ENCODE peak calls at places on chromosomes 1 and 21, in five cellular contexts. One of them, this sample, is unnamed.
A peak's percentile ranks its signal among the peaks of the same experiment; 100 is the strongest.

GRCh38 chr1:212457740-212458338 is 25.1 kb downstream of the NENF start:
- DNase-seq in prostate gland: no peak
- DNase-seq in keratinocyte: no peak
- DNase-seq in adrenal gland: peak; percentile 55
- DNase-seq in K562: peak; percentile 75
- DNase-seq in this sample: no peak

GRCh38 chr1:209876091-209876800 is 48.5 kb downstream of the UTP25 start:
- DNase-seq in K562: no peak
- DNase-seq in prostate gland: no peak
- DNase-seq in keratinocyte: no peak
- DNase-seq in adrenal gland: no peak
- DNase-seq in this sample: no peak

GRCh38 chr1:21219674-21220073 is 43.0 kb upstream of the EIF4G3 start:
- DNase-seq in keratinocyte: no peak
- DNase-seq in K562: no peak
- DNase-seq in prostate gland: no peak
- DNase-seq in adrenal gland: no peak
- DNase-seq in this sample: no peak

GRCh38 chr1:8563944-8564537 is 246.1 kb downstream of the SLC45A1 start:
- DNase-seq in K562: no peak
- DNase-seq in prostate gland: no peak
- DNase-seq in adrenal gland: no peak
- DNase-seq in keratinocyte: no peak
- DNase-seq in this sample: no peak

GRCh38 chr1:230067871-230068814 is 1.1 kb downstream of the GALNT2 start:
- DNase-seq in K562: peak; percentile 47
- DNase-seq in prostate gland: peak; percentile 17
- DNase-seq in keratinocyte: no peak
- DNase-seq in adrenal gland: peak; percentile 44
- DNase-seq in this sample: no peak

GRCh38 chr1:26530898-26531598 is 1.5 kb downstream of the RPS6KA1 start:
- DNase-seq in prostate gland: peak; percentile 74
- DNase-seq in keratinocyte: peak; percentile 81
- DNase-seq in adrenal gland: peak; percentile 76
- DNase-seq in K562: peak; percentile 83
- DNase-seq in this sample: peak; percentile 73

GRCh38 chr1:26602378-26602959 is 72.9 kb downstream of the RPS6KA1 start:
- DNase-seq in prostate gland: peak; percentile 62
- DNase-seq in K562: peak; percentile 77
- DNase-seq in adrenal gland: peak; percentile 66
- DNase-seq in keratinocyte: no peak
- DNase-seq in this sample: no peak

GRCh38 chr1:29984107-29984506 is 739.3 kb downstream of the MATN1 start:
- DNase-seq in keratinocyte: no peak
- DNase-seq in K562: no peak
- DNase-seq in adrenal gland: no peak
- DNase-seq in prostate gland: no peak
- DNase-seq in this sample: no peak

GRCh38 chr1:156860639-156861423 is at the start of gene NTRK1:
- DNase-seq in keratinocyte: no peak
- DNase-seq in adrenal gland: peak; percentile 11
- DNase-seq in prostate gland: no peak
- DNase-seq in K562: peak; percentile 88
- DNase-seq in this sample: no peak

GRCh38 chr21:19855522-19855921 is 1142.7 kb upstream of the NCAM2 start:
- DNase-seq in prostate gland: no peak
- DNase-seq in keratinocyte: no peak
- DNase-seq in K562: no peak
- DNase-seq in adrenal gland: no peak
- DNase-seq in this sample: no peak

GRCh38 chr1:224340711-224341384 is 10.9 kb upstream of the NVL start:
- DNase-seq in prostate gland: no peak
- DNase-seq in K562: no peak
- DNase-seq in adrenal gland: peak; percentile 6
- DNase-seq in keratinocyte: no peak
- DNase-seq in this sample: no peak

GRCh38 chr21:16193758-16194606 is 464.2 kb downstream of the USP25 start:
- DNase-seq in prostate gland: peak; percentile 59
- DNase-seq in K562: no peak
- DNase-seq in adrenal gland: peak; percentile 72
- DNase-seq in keratinocyte: no peak
- DNase-seq in this sample: peak; percentile 25

DNA sequence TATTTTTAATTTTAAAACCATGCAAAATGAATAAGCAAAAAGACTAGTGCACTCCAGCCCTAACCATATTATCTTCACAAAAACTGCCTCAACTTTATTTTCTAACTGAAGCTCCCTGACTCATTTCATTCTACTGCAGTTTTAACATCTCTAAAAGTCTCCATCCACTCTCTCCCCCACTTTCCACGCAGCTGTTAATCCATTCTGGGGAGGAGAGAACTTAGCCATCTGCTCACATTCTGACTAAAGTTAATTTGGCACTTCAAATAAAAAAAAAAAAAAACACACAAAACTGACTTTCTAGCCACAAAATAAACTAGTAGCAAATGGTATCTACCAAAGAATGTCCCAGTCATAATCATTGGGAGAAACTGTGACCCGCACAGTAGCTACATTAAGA is 5.4 kb upstream of the MYBPHL start:
- DNase-seq in keratinocyte: no peak
- DNase-seq in K562: no peak
- DNase-seq in prostate gland: no peak
- DNase-seq in adrenal gland: no peak
- DNase-seq in this sample: no peak
- H3K36me3 ChIP-seq in keratinocyte: no peaks in the 10 kb centered on the region
- H3K36me3 ChIP-seq in K562: peaks cover 66% of the 10 kb centered on the region
- H3K36me3 ChIP-seq in prostate gland: no peaks in the 10 kb centered on the region
- H3K36me3 ChIP-seq in adrenal gland: peaks cover 2% of the 10 kb centered on the region
- H3K36me3 ChIP-seq in this sample: no peaks in the 10 kb centered on the region

GRCh38 chr1:167447521-167448136 is 70.7 kb downstream of the CD247 start:
- DNase-seq in K562: no peak
- DNase-seq in adrenal gland: no peak
- DNase-seq in prostate gland: no peak
- DNase-seq in keratinocyte: no peak
- DNase-seq in this sample: no peak
- H3K4me3 ChIP-seq in K562: peak overlapping the region; percentile 7
- H3K4me3 ChIP-seq in adrenal gland: no peak overlapping the region
- H3K4me3 ChIP-seq in prostate gland: no peak overlapping the region
- H3K4me3 ChIP-seq in keratinocyte: no peak overlapping the region
- H3K4me3 ChIP-seq in this sample: no peak overlapping the region

GRCh38 chr1:155176544-155177071 is 3.0 kb downstream of the TRIM46 start:
- DNase-seq in prostate gland: peak; percentile 73
- DNase-seq in K562: peak; percentile 82
- DNase-seq in keratinocyte: no peak
- DNase-seq in adrenal gland: peak; percentile 91
- DNase-seq in this sample: no peak
- TF ChIP-seq CTCF in prostate gland: peak; percentile 90
- TF ChIP-seq CTCF in K562: peak; percentile 88
- TF ChIP-seq CTCF in keratinocyte: peak; percentile 95
- TF ChIP-seq CTCF in adrenal gland: peak; percentile 98
- TF ChIP-seq CTCF in this sample: peak; percentile 91

GRCh38 chr21:37159053-37159776 is 86.2 kb downstream of the TTC3 start:
- DNase-seq in adrenal gland: no peak
- DNase-seq in keratinocyte: no peak
- DNase-seq in K562: no peak
- DNase-seq in prostate gland: no peak
- DNase-seq in this sample: no peak
- H3K36me3 ChIP-seq in adrenal gland: peaks cover 27% of the 10 kb centered on the region
- H3K36me3 ChIP-seq in keratinocyte: peaks cover 15% of the 10 kb centered on the region
- H3K36me3 ChIP-seq in K562: peaks cover 81% of the 10 kb centered on the region
- H3K36me3 ChIP-seq in prostate gland: no peaks in the 10 kb centered on the region
- H3K36me3 ChIP-seq in this sample: no peaks in the 10 kb centered on the region

GRCh38 chr1:18190598-18190997 is 83.0 kb downstream of the IGSF21 start:
- DNase-seq in K562: no peak
- DNase-seq in keratinocyte: no peak
- DNase-seq in adrenal gland: no peak
- DNase-seq in prostate gland: peak; percentile 10
- DNase-seq in this sample: no peak

GRCh38 chr1:18192182-18192581 is 84.6 kb downstream of the IGSF21 start:
- DNase-seq in keratinocyte: no peak
- DNase-seq in prostate gland: no peak
- DNase-seq in K562: no peak
- DNase-seq in adrenal gland: no peak
- DNase-seq in this sample: no peak

GRCh38 chr1:18192974-18193373 is 85.4 kb downstream of the IGSF21 start:
- DNase-seq in keratinocyte: no peak
- DNase-seq in prostate gland: no peak
- DNase-seq in adrenal gland: no peak
- DNase-seq in K562: no peak
- DNase-seq in this sample: no peak

GRCh38 chr1:18191868-18192155 is 84.2 kb downstream of the IGSF21 start:
- DNase-seq in prostate gland: no peak
- DNase-seq in keratinocyte: no peak
- DNase-seq in adrenal gland: no peak
- DNase-seq in K562: no peak
- DNase-seq in this sample: no peak

GRCh38 chr1:18191037-18191867 is 83.7 kb downstream of the IGSF21 start:
- DNase-seq in prostate gland: no peak
- DNase-seq in adrenal gland: no peak
- DNase-seq in keratinocyte: no peak
- DNase-seq in K562: no peak
- DNase-seq in this sample: no peak
- H3K4me3 ChIP-seq in prostate gland: no peak overlapping the region
- H3K4me3 ChIP-seq in adrenal gland: no peak overlapping the region
- H3K4me3 ChIP-seq in keratinocyte: no peak overlapping the region
- H3K4me3 ChIP-seq in K562: no peak overlapping the region
- H3K4me3 ChIP-seq in this sample: no peak overlapping the region

DNA sequence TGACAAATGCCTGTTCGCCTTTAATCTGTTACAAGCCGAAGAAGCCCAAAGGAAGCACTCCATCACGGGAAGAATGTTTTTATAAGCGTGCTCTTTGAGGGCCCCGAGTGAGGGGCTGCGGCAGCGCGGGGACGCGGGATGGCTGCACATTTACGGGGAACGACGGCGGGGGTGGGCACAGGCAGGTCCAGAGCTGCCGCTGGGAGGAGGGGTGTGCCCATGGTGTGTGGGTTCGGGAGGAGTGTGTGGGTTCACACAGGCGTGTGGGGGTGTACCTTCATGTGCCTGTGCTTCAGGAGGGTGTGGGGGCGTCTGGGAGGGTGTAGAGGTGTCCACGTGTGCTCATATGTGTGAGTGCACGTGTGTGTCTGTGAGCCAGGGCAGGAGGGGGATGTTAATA is 155.9 kb upstream of the ZC3H12A start:
- DNase-seq in K562: no peak
- DNase-seq in keratinocyte: no peak
- DNase-seq in prostate gland: no peak
- DNase-seq in adrenal gland: no peak
- DNase-seq in this sample: no peak
- TF ChIP-seq CTCF in K562: no peak
- TF ChIP-seq CTCF in keratinocyte: no peak
- TF ChIP-seq CTCF in prostate gland: no peak
- TF ChIP-seq CTCF in adrenal gland: no peak
- TF ChIP-seq CTCF in this sample: no peak

GRCh38 chr21:42433946-42434551 is 30.3 kb downstream of the UBASH3A start:
- DNase-seq in keratinocyte: no peak
- DNase-seq in K562: peak; percentile 94
- DNase-seq in prostate gland: no peak
- DNase-seq in adrenal gland: peak; percentile 62
- DNase-seq in this sample: no peak
- H3K36me3 ChIP-seq in keratinocyte: no peaks in the 10 kb centered on the region
- H3K36me3 ChIP-seq in K562: no peaks in the 10 kb centered on the region
- H3K36me3 ChIP-seq in prostate gland: no peaks in the 10 kb centered on the region
- H3K36me3 ChIP-seq in adrenal gland: no peaks in the 10 kb centered on the region
- H3K36me3 ChIP-seq in this sample: no peaks in the 10 kb centered on the region

GRCh38 chr1:166272155-166272554 is 105.4 kb upstream of the FAM78B start:
- DNase-seq in prostate gland: no peak
- DNase-seq in keratinocyte: no peak
- DNase-seq in K562: no peak
- DNase-seq in adrenal gland: no peak
- DNase-seq in this sample: no peak

GRCh38 chr1:166271151-166271538 is 104.3 kb upstream of the FAM78B start:
- DNase-seq in adrenal gland: no peak
- DNase-seq in K562: no peak
- DNase-seq in keratinocyte: no peak
- DNase-seq in prostate gland: no peak
- DNase-seq in this sample: no peak

GRCh38 chr1:166270476-166271150 is 103.8 kb upstream of the FAM78B start:
- DNase-seq in K562: no peak
- DNase-seq in prostate gland: no peak
- DNase-seq in adrenal gland: no peak
- DNase-seq in keratinocyte: no peak
- DNase-seq in this sample: no peak

GRCh38 chr1:166273618-166274017 is 106.8 kb upstream of the FAM78B start:
- DNase-seq in prostate gland: no peak
- DNase-seq in K562: no peak
- DNase-seq in keratinocyte: no peak
- DNase-seq in adrenal gland: no peak
- DNase-seq in this sample: no peak

DNA sequence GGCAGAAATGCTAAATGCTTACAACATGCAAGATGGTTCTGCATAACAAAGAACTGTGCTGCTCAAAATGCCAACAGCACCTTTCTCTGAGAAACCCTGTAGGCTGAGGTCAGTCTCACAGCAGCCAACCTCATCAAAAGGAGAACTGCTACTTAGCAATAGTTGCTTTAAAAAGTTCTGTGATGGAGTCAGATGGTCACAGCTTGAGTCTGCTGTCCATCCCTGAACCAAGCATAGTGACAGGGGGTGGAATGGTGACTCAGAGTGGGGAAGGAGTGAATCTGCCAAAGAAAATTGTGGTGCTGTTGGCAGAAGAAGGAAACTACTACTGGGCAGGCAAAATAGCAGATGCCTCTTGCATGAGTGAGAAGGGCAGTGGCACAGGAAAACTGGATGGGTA is 106.0 kb upstream of the FAM78B start:
- DNase-seq in adrenal gland: no peak
- DNase-seq in K562: no peak
- DNase-seq in keratinocyte: no peak
- DNase-seq in prostate gland: no peak
- DNase-seq in this sample: no peak
- H3K4me3 ChIP-seq in adrenal gland: no peak overlapping the region
- H3K4me3 ChIP-seq in K562: no peak overlapping the region
- H3K4me3 ChIP-seq in keratinocyte: no peak overlapping the region
- H3K4me3 ChIP-seq in prostate gland: no peak overlapping the region
- H3K4me3 ChIP-seq in this sample: no peak overlapping the region

DNA sequence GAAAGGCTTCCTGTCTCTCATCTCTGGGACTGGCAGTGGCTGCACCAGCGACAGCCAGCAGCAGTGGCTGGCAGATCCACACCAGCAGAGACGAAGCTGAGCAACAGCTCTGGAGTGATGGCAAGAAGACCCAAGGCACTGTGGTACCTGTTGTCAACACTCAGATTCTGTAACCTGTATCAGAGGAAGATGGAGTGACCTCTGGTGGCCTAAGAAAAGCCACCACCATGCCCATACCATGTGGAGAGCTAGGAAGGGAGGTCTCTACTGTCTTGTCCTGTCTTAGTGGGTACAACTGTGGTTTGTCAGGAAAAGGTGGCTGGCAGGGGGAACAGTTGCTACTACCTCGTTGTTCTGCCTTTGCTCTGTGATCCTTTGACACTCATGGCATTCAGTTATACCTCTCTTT is 22.5 kb upstream of the RHBDL2 start:
- DNase-seq in prostate gland: no peak
- DNase-seq in keratinocyte: no peak
- DNase-seq in adrenal gland: no peak
- DNase-seq in K562: peak; percentile 24
- DNase-seq in this sample: no peak
- TF ChIP-seq CTCF in prostate gland: no peak
- TF ChIP-seq CTCF in keratinocyte: peak; percentile 21
- TF ChIP-seq CTCF in adrenal gland: no peak
- TF ChIP-seq CTCF in K562: peak; percentile 69
- TF ChIP-seq CTCF in this sample: no peak